ENCODE peak calls at places on chromosomes 11 and 22, in five cellular contexts. S is cardiac muscle cell, Q is IMR-90, V is neural progenitor cell, F is fibroblast of lung. O is an unnamed sample.

GRCh38 chr22:17217179-17217578 is 2.1 kb downstream of the ADA2 start:
- DNase-seq in S (no peak), Q (no peak), V (peak; percentile 33), F (no peak), O (no peak)

GRCh38 chr22:22848364-22848866 is 39.2 kb upstream of the IGLL5 start:
- DNase-seq in S (peak; percentile 61), Q (peak; percentile 31), V (peak; percentile 81), F (peak; percentile 47), O (peak; percentile 75)

GRCh38 chr11:47413908-47414684 is 5.7 kb downstream of the SLC39A13 start:
- DNase-seq in S (peak; percentile 80), Q (peak; percentile 89), V (peak; percentile 1), F (peak; percentile 84), O (no peak)

GRCh38 chr11:70111269-70112016 is 33.3 kb downstream of the ANO1 start:
- DNase-seq in S (peak; percentile 67), Q (peak; percentile 67), V (peak; percentile 31), F (peak; percentile 35), O (no peak)

GRCh38 chr11:90744169-90744568 is 521.3 kb upstream of the CHORDC1 start:
- DNase-seq in S (no peak), Q (no peak), V (no peak), F (no peak), O (no peak)

GRCh38 chr11:115391598-115391997 is 112.6 kb downstream of the CADM1 start:
- DNase-seq in S (no peak), Q (peak; percentile 31), V (peak; percentile 63), F (no peak), O (peak; percentile 23)

GRCh38 chr11:58576792-58577440 is 1.3 kb upstream of the LPXN start:
- DNase-seq in S (peak; percentile 54), Q (peak; percentile 66), V (no peak), F (peak; percentile 62), O (no peak)

GRCh38 chr11:76577199-76577920 is 93.2 kb downstream of the LRRC32 start:
- DNase-seq in S (peak; percentile 89), Q (peak; percentile 77), V (no peak), F (peak; percentile 69), O (no peak)

GRCh38 chr11:109041876-109042275 is 377.0 kb downstream of the DDX10 start:
- DNase-seq in S (peak; percentile 9), Q (peak; percentile 46), V (no peak), F (no peak), O (no peak)

GRCh38 chr11:74678041-74678440 is 53.2 kb downstream of the CHRDL2 start:
- DNase-seq in S (no peak), Q (no peak), V (no peak), F (no peak), O (no peak)

GRCh38 chr11:126723665-126724045 is 276.9 kb downstream of the KIRREL3 start:
- DNase-seq in S (no peak), Q (peak; percentile 55), V (no peak), F (no peak), O (no peak)

GRCh38 chr22:44926491-44927415 is 83.1 kb downstream of the PHF21B start:
- DNase-seq in S (no peak), Q (no peak), V (no peak), F (no peak), O (no peak)

GRCh38 chr11:113840932-113841664 is 34.3 kb downstream of the USP28 start:
- DNase-seq in S (no peak), Q (no peak), V (no peak), F (no peak), O (no peak)

GRCh38 chr11:17012712-17013547 is 1.3 kb downstream of the PLEKHA7 start:
- DNase-seq in S (peak; percentile 52), Q (peak; percentile 52), V (peak; percentile 78), F (peak; percentile 72), O (peak; percentile 52)

GRCh38 chr22:50247748-50248147 is 2.9 kb upstream of the TUBGCP6 start:
- DNase-seq in S (peak; percentile 81), Q (peak; percentile 61), V (peak; percentile 66), F (peak; percentile 45), O (peak; percentile 60)

GRCh38 chr11:95922536-95923440 is 1.1 kb downstream of the MTMR2 start:
- DNase-seq in S (peak; percentile 20), Q (no peak), V (no peak), F (peak; percentile 37), O (no peak)

GRCh38 chr11:69490516-69490915 is 9.1 kb downstream of the LINC01488 start:
- DNase-seq in S (no peak), Q (no peak), V (no peak), F (no peak), O (no peak)

GRCh38 chr11:84117394-84117793 is 831.2 kb upstream of the CCDC90B start:
- DNase-seq in S (no peak), Q (peak; percentile 16), V (no peak), F (peak; percentile 3), O (no peak)

GRCh38 chr22:23622634-23623033 is 9.5 kb downstream of the DRICH1 start:
- DNase-seq in S (no peak), Q (peak; percentile 35), V (peak; percentile 22), F (no peak), O (no peak)

GRCh38 chr11:46119352-46120216 is 1.7 kb downstream of the PHF21A start:
- DNase-seq in S (peak; percentile 82), Q (peak; percentile 74), V (peak; percentile 71), F (peak; percentile 82), O (peak; percentile 59)

GRCh38 chr22:36160499-36160942 is at the start of gene APOL3:
- DNase-seq in S (peak; percentile 75), Q (peak; percentile 47), V (no peak), F (peak; percentile 80), O (no peak)

GRCh38 chr11:58963551-58964075 is 24.3 kb downstream of the GLYATL1 start:
- DNase-seq in S (peak; percentile 76), Q (peak; percentile 59), V (peak; percentile 81), F (peak; percentile 82), O (no peak)

GRCh38 chr11:121614661-121615240 is 162.0 kb upstream of the SORL1-AS1 start:
- DNase-seq in S (peak; percentile 27), Q (no peak), V (no peak), F (no peak), O (peak; percentile 5)

GRCh38 chr11:33478111-33478573 is 221.0 kb downstream of the HIPK3 start:
- DNase-seq in S (no peak), Q (no peak), V (peak; percentile 5), F (peak; percentile 19), O (no peak)

GRCh38 chr11:126701555-126701897 is 299.0 kb downstream of the KIRREL3 start:
- DNase-seq in S (no peak), Q (no peak), V (no peak), F (no peak), O (no peak)

GRCh38 chr11:103623933-103624332 is 412.5 kb upstream of the DDI1 start:
- DNase-seq in S (no peak), Q (no peak), V (no peak), F (no peak), O (no peak)

GRCh38 chr11:95680169-95680929 is 109.2 kb downstream of the FAM76B start:
- DNase-seq in S (peak; percentile 86), Q (peak; percentile 85), V (no peak), F (peak; percentile 91), O (no peak)

DNA sequence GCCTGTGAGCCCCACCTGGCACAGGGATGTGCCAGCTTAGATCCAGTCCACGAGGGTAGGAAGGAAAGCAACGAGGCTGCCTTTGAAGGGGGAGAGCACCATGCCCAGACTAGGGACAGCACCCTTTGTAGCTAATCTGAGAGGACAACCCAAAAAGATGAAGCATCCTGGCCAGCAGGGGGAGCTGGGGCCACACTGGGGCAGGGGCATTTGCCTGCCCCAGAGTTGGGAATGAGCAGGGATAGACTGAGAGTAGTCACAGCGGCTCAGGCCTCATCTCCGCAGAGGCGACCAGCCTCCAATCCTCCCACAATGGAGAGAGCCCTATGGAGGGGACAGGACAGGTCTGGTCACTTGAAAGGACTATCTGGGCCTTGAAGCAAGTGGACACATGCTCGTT is 16.4 kb downstream of the LMO1 start:
- DNase-seq in S (peak; percentile 8), Q (no peak), V (no peak), F (no peak), O (no peak)
- TF ChIP-seq CTCF in S (peak; percentile 45), Q (peak; percentile 31), V (peak; percentile 50), F (peak; percentile 32), O (peak; percentile 53)

GRCh38 chr11:63708764-63709163 is 27.5 kb downstream of the RTN3 start:
- DNase-seq in S (no peak), Q (no peak), V (no peak), F (no peak), O (no peak)

GRCh38 chr11:63711838-63712237 is 30.5 kb downstream of the RTN3 start:
- DNase-seq in S (no peak), Q (no peak), V (no peak), F (no peak), O (no peak)

GRCh38 chr11:63709336-63709735 is 28.0 kb downstream of the RTN3 start:
- DNase-seq in S (peak; percentile 6), Q (peak; percentile 18), V (no peak), F (peak; percentile 19), O (no peak)

GRCh38 chr11:63713776-63714175 is 32.5 kb downstream of the RTN3 start:
- DNase-seq in S (peak; percentile 12), Q (no peak), V (no peak), F (no peak), O (no peak)

DNA sequence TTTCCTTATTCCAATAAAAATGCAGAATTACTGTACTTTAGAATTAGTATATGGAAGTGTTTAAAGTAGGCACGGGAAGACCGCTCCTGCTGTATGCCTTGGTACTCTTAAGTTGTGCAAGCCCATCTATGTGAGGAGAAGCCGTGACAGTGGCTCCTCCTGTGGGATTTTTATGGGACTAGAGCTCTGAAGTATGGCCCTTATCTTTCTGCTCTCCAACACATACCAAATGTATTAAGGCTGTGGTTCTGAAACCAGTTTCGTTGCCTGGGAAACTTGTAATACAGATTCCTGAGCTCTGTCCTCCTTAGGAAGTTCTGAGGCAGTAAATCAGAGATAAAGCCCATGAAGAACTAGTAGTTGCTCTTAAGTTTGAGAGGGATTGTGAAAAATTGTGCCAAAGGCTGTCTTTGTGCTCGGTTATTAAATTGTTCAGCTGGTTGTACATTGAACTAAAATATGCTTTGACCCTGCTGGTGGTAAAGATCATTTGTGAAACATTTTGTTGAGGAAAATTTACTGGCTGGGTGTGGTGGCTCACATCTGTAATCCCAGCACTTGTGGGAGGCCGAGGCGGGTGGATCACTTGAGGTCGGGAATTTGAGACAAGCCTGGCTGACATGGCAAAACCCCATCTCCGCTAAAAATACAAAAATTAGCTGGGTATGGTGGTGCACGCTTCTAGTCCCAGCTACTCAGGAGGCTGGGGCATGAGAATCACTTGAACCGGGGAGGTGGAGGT is 29.3 kb downstream of the RTN3 start:
- DNase-seq in S (peak; percentile 95), Q (peak; percentile 83), V (no peak), F (peak; percentile 82), O (no peak)
- TF ChIP-seq CTCF in S (peak; percentile 55), Q (peak; percentile 44), V (no peak), F (no peak), O (no peak)

GRCh38 chr11:120230433-120231071 is 9.4 kb upstream of the POU2F3 start:
- DNase-seq in S (no peak), Q (no peak), V (no peak), F (no peak), O (no peak)
- TF ChIP-seq CTCF in S (no peak), Q (no peak), V (no peak), F (no peak), O (no peak)

GRCh38 chr11:54558407-54558806 is 45.4 kb downstream of the OR4C46 start:
- DNase-seq in S (no peak), Q (no peak), V (no peak), F (peak; percentile 2), O (no peak)

DNA sequence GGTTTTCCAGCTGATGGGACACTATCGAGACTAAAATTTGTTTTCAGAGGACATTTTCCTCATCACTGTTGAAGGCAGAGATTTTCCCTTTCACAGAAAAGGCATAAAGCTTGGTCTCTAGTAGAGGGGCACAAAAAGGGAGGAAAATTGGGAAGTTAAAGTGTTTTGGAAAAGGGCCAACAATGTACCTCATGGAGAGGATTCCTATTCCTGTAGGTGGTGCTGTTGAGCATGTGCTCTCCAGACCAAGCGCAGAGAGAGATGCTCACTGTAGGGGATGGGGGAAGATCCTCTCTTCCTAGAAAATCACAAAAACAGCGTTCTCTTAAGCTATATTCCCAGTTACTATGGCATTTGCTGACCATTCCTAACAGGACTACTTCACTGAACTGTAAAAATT is 44.9 kb downstream of the OR4C46 start:
- DNase-seq in S (no peak), Q (no peak), V (no peak), F (no peak), O (no peak)
- TF ChIP-seq CTCF in S (no peak), Q (no peak), V (no peak), F (no peak), O (no peak)